ENCODE peak calls at places on chromosomes 3 and 15, in seven cellular contexts. I is NCI-H1930; V is NCI-H2029 treated with DMSO at 0.1 percent for 48 hours; Y is activated CD4-positive, alpha-beta T cell treated with anti-CD3 and anti-CD28 coated beads, Interleukin-2, amount 10 ng/mL, durations not matched to agents 24 days and 14 days; E is heart left ventricle; P is amniotic stem cell; U is GM10248. L is an unnamed sample.

GRCh38 chr15:85865070-85865684 is 70.5 kb upstream of the KLHL25 start:
- DNase-seq in I (no peak), V (no peak), Y (no peak), E (no peak), P (no peak), U (peak), L (peak)

GRCh38 chr3:23086366-23086765 is 116.8 kb upstream of the UBE2E2 start:
- DNase-seq in I (no peak), V (no peak), Y (no peak), E (no peak), P (no peak), U (no peak), L (no peak)

GRCh38 chr3:32140943-32141342 is 34.5 kb downstream of the GPD1L start:
- DNase-seq in I (no peak), V (no peak), Y (no peak), E (no peak), P (no peak), U (no peak), L (no peak)

GRCh38 chr15:66753687-66754377 is 51.8 kb downstream of the SMAD6 start:
- DNase-seq in I (no peak), V (no peak), Y (no peak), E (no peak), P (no peak), U (no peak), L (no peak)

GRCh38 chr3:40191850-40192448 is 117.6 kb upstream of the EIF1B start:
- DNase-seq in I (no peak), V (no peak), Y (peak), E (peak), P (no peak), U (peak), L (peak)

GRCh38 chr15:52527898-52528464 is 699 bp downstream of the MYO5A start:
- DNase-seq in I (no peak), V (no peak), Y (peak), E (peak), P (peak), U (peak), L (peak)

GRCh38 chr3:71304261-71304646 is 279.3 kb downstream of the FOXP1 start:
- DNase-seq in I (no peak), V (no peak), Y (no peak), E (no peak), P (no peak), U (no peak), L (no peak)

GRCh38 chr3:125958511-125959316 is 10.3 kb upstream of the ROPN1B start:
- DNase-seq in I (no peak), V (no peak), Y (no peak), E (no peak), P (no peak), U (no peak), L (no peak)

GRCh38 chr3:158768361-158768787 is 33.5 kb upstream of the MFSD1 start:
- DNase-seq in I (no peak), V (no peak), Y (no peak), E (peak), P (no peak), U (no peak), L (peak)

L was measured in HTR-8/SVneo.